ENCODE peak calls at places on chromosomes 11 and 22, in seven cellular contexts. M is tibial nerve; F is GM23248; D is CD8-positive, alpha-beta T cell; V is fibroblast of lung; R is astrocyte; O is endothelial cell of umbilical vein. W is an unnamed sample.

GRCh38 chr22:26768986-26769385 is 111.6 kb downstream of the MIAT start:
- DNase-seq in M (no peak), F (peak; percentile 96), D (no peak), V (no peak), R (peak; percentile 71), O (no peak), W (no peak)

GRCh38 chr11:1348748-1349073 is 39.3 kb upstream of the TOLLIP start:
- DNase-seq in M (no peak), F (no peak), D (no peak), V (no peak), R (no peak), O (no peak), W (no peak)

GRCh38 chr11:94028436-94028835 is 7.3 kb downstream of the HEPHL1 start:
- DNase-seq in M (no peak), F (peak; percentile 73), D (no peak), V (peak; percentile 25), R (peak; percentile 78), O (no peak), W (no peak)

GRCh38 chr11:107898270-107898669 is 30.0 kb upstream of the RAB39A start:
- DNase-seq in M (no peak), F (peak; percentile 75), D (no peak), V (peak; percentile 57), R (peak; percentile 26), O (peak; percentile 70), W (no peak)

GRCh38 chr11:638616-639323 is 1.7 kb downstream of the DRD4 start:
- DNase-seq in M (no peak), F (peak; percentile 39), D (no peak), V (no peak), R (no peak), O (no peak), W (no peak)

GRCh38 chr22:36417281-36417686 is 29.5 kb upstream of the MYH9 start:
- DNase-seq in M (no peak), F (peak; percentile 76), D (no peak), V (peak; percentile 38), R (peak; percentile 64), O (no peak), W (no peak)

GRCh38 chr11:27055065-27055682 is 14.6 kb downstream of the BBOX1 start:
- DNase-seq in M (no peak), F (no peak), D (no peak), V (peak; percentile 81), R (peak; percentile 91), O (no peak), W (no peak)

GRCh38 chr22:25110596-25110845 is 89.1 kb upstream of the CRYBB3 start:
- DNase-seq in M (no peak), F (no peak), D (no peak), V (no peak), R (no peak), O (no peak), W (no peak)

GRCh38 chr11:114447444-114447843 is 8.2 kb downstream of the REXO2 start:
- DNase-seq in M (no peak), F (peak; percentile 22), D (no peak), V (no peak), R (no peak), O (no peak), W (no peak)

GRCh38 chr11:116601734-116602636 is 170.8 kb downstream of the BUD13 start:
- DNase-seq in M (no peak), F (peak; percentile 36), D (no peak), V (no peak), R (peak; percentile 42), O (peak; percentile 53), W (no peak)

GRCh38 chr11:66076561-66076960 is 6.5 kb downstream of the PACS1 start:
- DNase-seq in M (no peak), F (no peak), D (no peak), V (no peak), R (peak; percentile 26), O (no peak), W (no peak)

GRCh38 chr11:117907276-117908110 is 21.7 kb downstream of the TMPRSS13 start:
- DNase-seq in M (peak; percentile 61), F (peak; percentile 93), D (peak; percentile 48), V (peak; percentile 97), R (peak; percentile 90), O (peak; percentile 94), W (peak; percentile 64)

GRCh38 chr11:2769779-2770555 is 70.2 kb upstream of the KCNQ1OT1 start:
- DNase-seq in M (peak; percentile 4), F (no peak), D (peak; percentile 6), V (no peak), R (no peak), O (no peak), W (no peak)

GRCh38 chr22:17486313-17486712 is 77.0 kb upstream of the SLC25A18 start:
- DNase-seq in M (no peak), F (no peak), D (no peak), V (no peak), R (no peak), O (no peak), W (peak; percentile 52)

GRCh38 chr11:106061249-106061794 is 15.8 kb downstream of the KBTBD3 start:
- DNase-seq in M (no peak), F (no peak), D (no peak), V (no peak), R (no peak), O (no peak), W (no peak)

DNA sequence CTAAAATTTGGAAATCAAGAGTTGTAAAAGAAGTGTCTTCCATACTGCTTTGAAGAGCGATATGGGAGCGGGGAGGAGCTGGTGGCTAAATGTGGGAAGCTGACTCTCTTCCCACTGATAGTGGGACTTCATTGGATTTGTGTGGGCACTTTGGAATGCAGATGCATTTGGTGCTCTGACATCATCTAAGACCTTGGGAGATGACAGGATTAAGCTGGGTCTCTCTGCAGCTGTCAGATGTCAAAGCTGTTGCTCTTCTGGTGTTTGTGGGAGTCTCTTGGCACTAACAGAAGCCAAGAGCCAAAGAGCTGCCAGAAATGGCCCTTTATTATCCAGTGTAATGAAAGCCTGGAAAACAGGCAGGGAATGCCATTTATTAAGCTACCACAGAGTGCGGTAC is 20.5 kb downstream of the GRAMD1B start:
- DNase-seq in M (no peak), F (peak; percentile 40), D (no peak), V (peak; percentile 46), R (peak; percentile 77), O (no peak), W (no peak)
- H3K36me3 ChIP-seq in M (no peaks in the 10 kb centered on the region), F (no peaks in the 10 kb centered on the region), D (no peaks in the 10 kb centered on the region), V (no peaks in the 10 kb centered on the region), R (no peaks in the 10 kb centered on the region), O (no peaks in the 10 kb centered on the region), W (no peaks in the 10 kb centered on the region)

GRCh38 chr11:72737341-72737740 is 14.9 kb downstream of the ARAP1 start:
- DNase-seq in M (no peak), F (no peak), D (no peak), V (no peak), R (no peak), O (no peak), W (no peak)

GRCh38 chr11:72736452-72737069 is 15.6 kb downstream of the ARAP1 start:
- DNase-seq in M (no peak), F (peak; percentile 86), D (peak; percentile 67), V (peak; percentile 39), R (peak; percentile 19), O (peak; percentile 47), W (peak; percentile 58)

GRCh38 chr11:72739240-72740059 is 12.8 kb downstream of the ARAP1 start:
- DNase-seq in M (no peak), F (no peak), D (no peak), V (no peak), R (no peak), O (no peak), W (no peak)

GRCh38 chr11:72740060-72740424 is 12.2 kb downstream of the ARAP1 start:
- DNase-seq in M (no peak), F (no peak), D (no peak), V (no peak), R (no peak), O (no peak), W (no peak)

DNA sequence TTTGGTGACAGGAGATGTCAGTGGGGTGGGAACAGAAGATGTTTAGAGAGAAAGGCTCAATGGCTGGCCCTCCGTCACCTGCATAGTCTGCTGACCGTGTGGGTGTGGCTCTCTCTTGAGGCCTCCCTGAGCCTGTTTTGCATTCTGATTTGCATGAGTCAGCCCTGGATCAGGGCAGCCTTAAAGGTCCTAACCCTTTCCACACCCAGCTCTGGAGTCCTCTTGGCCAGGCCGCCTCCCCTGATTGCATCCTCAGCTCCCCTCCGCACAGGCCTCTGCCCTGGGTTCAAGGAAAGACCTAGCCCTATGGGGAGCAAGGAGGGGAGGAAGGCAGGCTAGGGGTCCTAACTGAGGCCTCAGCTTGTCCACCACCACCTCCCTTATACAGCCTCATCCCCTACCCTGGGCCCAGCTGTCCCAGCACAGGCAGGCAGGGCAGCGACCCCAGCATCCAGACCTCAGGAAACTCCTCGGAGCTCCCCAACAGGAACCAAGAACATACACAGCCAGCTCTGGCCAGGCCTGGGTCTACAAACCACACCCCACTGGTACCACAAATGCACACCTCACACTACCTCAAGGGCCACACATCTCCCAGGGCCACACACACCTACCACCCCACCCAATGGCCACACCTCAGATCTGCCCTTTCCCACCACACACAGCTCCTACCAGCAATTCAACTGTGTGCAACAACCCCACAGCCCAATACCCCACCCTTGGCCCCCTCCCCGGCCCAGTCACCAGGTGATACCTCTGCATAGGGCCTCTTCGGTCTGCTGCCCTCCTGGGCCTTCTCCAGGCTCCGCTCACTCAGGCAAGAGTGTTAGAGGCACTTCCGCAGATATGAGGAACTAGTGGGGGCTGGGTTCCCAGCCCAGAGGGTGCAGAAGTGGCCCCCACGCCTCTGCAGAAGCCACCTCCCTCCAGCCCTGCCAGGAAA is 13.7 kb downstream of the ARAP1 start:
- DNase-seq in M (no peak), F (peak; percentile 83), D (no peak), V (peak; percentile 59), R (no peak), O (no peak), W (no peak)
- H3K4me1 ChIP-seq in M (no peaks in the 10 kb centered on the region), F (peaks cover 45% of the 10 kb centered on the region), D (peaks cover 68% of the 10 kb centered on the region), V (peaks cover 45% of the 10 kb centered on the region), R (peaks cover 48% of the 10 kb centered on the region), O (peaks cover 20% of the 10 kb centered on the region), W (no peaks in the 10 kb centered on the region)

GRCh38 chr11:61861634-61862033 is 29.7 kb downstream of the FADS3 start:
- DNase-seq in M (no peak), F (no peak), D (no peak), V (no peak), R (no peak), O (no peak), W (no peak)
- H3K36me3 ChIP-seq in M (no peaks in the 10 kb centered on the region), F (no peaks in the 10 kb centered on the region), D (no peaks in the 10 kb centered on the region), V (peaks cover 50% of the 10 kb centered on the region), R (peaks cover 22% of the 10 kb centered on the region), O (peaks cover 42% of the 10 kb centered on the region), W (no peaks in the 10 kb centered on the region)

GRCh38 chr22:37674951-37675929 is at the start of gene LGALS1:
- DNase-seq in M (peak; percentile 97), F (peak; percentile 99), D (peak; percentile 70), V (peak; percentile 99), R (peak; percentile 96), O (peak; percentile 86), W (peak; percentile 95)
- H3K4me1 ChIP-seq in M (peaks cover 7% of the 10 kb centered on the region), F (peaks cover 14% of the 10 kb centered on the region), D (peaks cover 50% of the 10 kb centered on the region), V (peaks cover 7% of the 10 kb centered on the region), R (peaks cover 19% of the 10 kb centered on the region), O (peaks cover 9% of the 10 kb centered on the region), W (peaks cover 40% of the 10 kb centered on the region)

GRCh38 chr11:68179847-68180246 is 33.2 kb downstream of the KMT5B start:
- DNase-seq in M (no peak), F (no peak), D (no peak), V (no peak), R (no peak), O (no peak), W (no peak)
- H3K36me3 ChIP-seq in M (no peaks in the 10 kb centered on the region), F (peaks cover 33% of the 10 kb centered on the region), D (peaks cover 15% of the 10 kb centered on the region), V (peaks cover 4% of the 10 kb centered on the region), R (peaks cover 22% of the 10 kb centered on the region), O (peaks cover 16% of the 10 kb centered on the region), W (no peaks in the 10 kb centered on the region)